ENCODE peak calls at places on chromosomes 12 and 14, in nine cellular contexts. A is GM12878, R is uterus, W is gastrocnemius medialis, J is HCT116, C is transverse colon, D is prostate gland, X is heart left ventricle, M is ovary. O is an unnamed sample.
A peak's percentile ranks its signal among the peaks of the same experiment; 100 is the strongest.

GRCh38 chr14:89926709-89927108 is 27.8 kb downstream of the EFCAB11 start:
- DNase-seq in A (no peak), R (no peak), W (no peak), J (no peak), C (no peak), D (no peak), X (no peak), M (no peak), O (no peak)

GRCh38 chr12:81181701-81182100 is 103.8 kb downstream of the ACSS3 start:
- DNase-seq in A (no peak), R (no peak), W (no peak), J (no peak), C (no peak), D (no peak), X (no peak), M (no peak), O (no peak)

GRCh38 chr12:89779090-89779489 is 70.5 kb upstream of the ATP2B1 start:
- DNase-seq in A (no peak), R (no peak), W (no peak), J (no peak), C (no peak), D (no peak), X (no peak), M (no peak), O (no peak)

GRCh38 chr12:85182699-85183098 is 97.3 kb upstream of the ALX1 start:
- DNase-seq in A (no peak), R (no peak), W (no peak), J (no peak), C (no peak), D (no peak), X (no peak), M (no peak), O (no peak)

GRCh38 chr12:89334770-89335169 is 17.5 kb downstream of the DUSP6 start:
- DNase-seq in A (no peak), R (no peak), W (no peak), J (no peak), C (no peak), D (no peak), X (no peak), M (no peak), O (no peak)

GRCh38 chr14:101101456-101102056 is 198.0 kb upstream of the RTL1 start:
- DNase-seq in A (no peak), R (no peak), W (no peak), J (no peak), C (no peak), D (no peak), X (no peak), M (no peak), O (peak; percentile 7)

GRCh38 chr12:104668274-104668718 is 211.5 kb downstream of the CHST11 start:
- DNase-seq in A (no peak), R (peak; percentile 64), W (no peak), J (no peak), C (peak; percentile 39), D (no peak), X (peak; percentile 54), M (no peak), O (no peak)

GRCh38 chr12:117213295-117213808 is 23.1 kb upstream of the FBXO21 start:
- DNase-seq in A (no peak), R (no peak), W (no peak), J (no peak), C (no peak), D (no peak), X (no peak), M (no peak), O (no peak)

GRCh38 chr12:109775172-109775881 is 57.9 kb downstream of the TRPV4 start:
- DNase-seq in A (no peak), R (peak; percentile 54), W (peak; percentile 28), J (no peak), C (peak; percentile 82), D (peak; percentile 64), X (peak; percentile 67), M (peak; percentile 73), O (peak; percentile 79)

GRCh38 chr12:51884676-51885229 is 3.1 kb upstream of the ANKRD33 start:
- DNase-seq in A (no peak), R (no peak), W (no peak), J (peak; percentile 31), C (no peak), D (no peak), X (no peak), M (no peak), O (no peak)

GRCh38 chr12:119182701-119183493 is 4.2 kb downstream of the HSPB8 start:
- DNase-seq in A (no peak), R (no peak), W (peak; percentile 40), J (no peak), C (no peak), D (no peak), X (peak; percentile 49), M (no peak), O (no peak)

GRCh38 chr14:22536853-22537338 is 52.1 kb downstream of the DAD1 start:
- DNase-seq in A (peak; percentile 94), R (peak; percentile 93), W (peak; percentile 48), J (peak; percentile 82), C (peak; percentile 48), D (peak; percentile 64), X (peak; percentile 85), M (peak; percentile 47), O (peak; percentile 74)

GRCh38 chr12:87935216-87935615 is 94.0 kb downstream of the C12orf50 start:
- DNase-seq in A (no peak), R (no peak), W (no peak), J (no peak), C (no peak), D (no peak), X (no peak), M (no peak), O (no peak)

GRCh38 chr12:20513189-20513588 is 144.9 kb downstream of the PDE3A start:
- DNase-seq in A (no peak), R (no peak), W (no peak), J (no peak), C (no peak), D (no peak), X (no peak), M (no peak), O (no peak)

DNA sequence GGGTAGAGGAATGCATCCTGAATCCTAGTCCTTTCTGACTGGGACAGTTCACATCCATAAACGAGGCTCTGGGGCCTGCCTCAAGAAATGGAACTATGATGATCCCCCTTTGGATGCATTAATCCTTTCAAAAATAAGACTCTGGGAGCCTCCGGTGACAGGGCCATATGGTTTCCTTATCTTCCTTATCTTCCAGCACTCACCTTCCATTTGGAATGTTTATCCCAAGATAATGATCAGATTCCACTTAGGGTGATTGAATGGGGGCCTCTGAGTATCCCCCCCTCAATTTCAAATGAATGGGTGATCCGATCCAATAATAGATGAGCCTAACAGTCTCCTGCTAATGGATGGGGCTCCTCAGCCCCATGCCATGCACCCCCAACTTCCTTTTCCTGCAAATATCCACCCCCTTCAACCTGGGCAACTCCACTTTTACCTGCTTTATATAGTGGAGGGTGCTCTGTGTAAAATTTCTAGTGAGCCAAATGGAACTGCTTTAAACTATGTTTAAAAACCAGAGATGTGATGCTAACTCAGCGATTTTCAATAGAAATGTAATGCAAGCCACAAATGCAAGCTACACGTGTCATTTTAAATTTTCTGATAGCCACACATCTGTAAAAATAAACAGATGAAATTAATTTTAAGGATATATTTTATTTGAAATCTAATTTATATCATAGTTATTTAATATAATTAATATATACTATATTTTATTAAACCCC is 157.8 kb downstream of the ZFP36L1 start:
- DNase-seq in A (no peak), R (no peak), W (no peak), J (no peak), C (no peak), D (no peak), X (no peak), M (no peak), O (no peak)
- TF ChIP-seq POLR2A in A (no peak), R (no peak), W (no peak), J (no peak), C (no peak), D (no peak), X (no peak), M (no peak), O (no peak)

GRCh38 chr12:97097734-97098133 is 190.7 kb downstream of the NEDD1 start:
- DNase-seq in A (no peak), R (no peak), W (no peak), J (no peak), C (no peak), D (no peak), X (no peak), M (no peak), O (no peak)

DNA sequence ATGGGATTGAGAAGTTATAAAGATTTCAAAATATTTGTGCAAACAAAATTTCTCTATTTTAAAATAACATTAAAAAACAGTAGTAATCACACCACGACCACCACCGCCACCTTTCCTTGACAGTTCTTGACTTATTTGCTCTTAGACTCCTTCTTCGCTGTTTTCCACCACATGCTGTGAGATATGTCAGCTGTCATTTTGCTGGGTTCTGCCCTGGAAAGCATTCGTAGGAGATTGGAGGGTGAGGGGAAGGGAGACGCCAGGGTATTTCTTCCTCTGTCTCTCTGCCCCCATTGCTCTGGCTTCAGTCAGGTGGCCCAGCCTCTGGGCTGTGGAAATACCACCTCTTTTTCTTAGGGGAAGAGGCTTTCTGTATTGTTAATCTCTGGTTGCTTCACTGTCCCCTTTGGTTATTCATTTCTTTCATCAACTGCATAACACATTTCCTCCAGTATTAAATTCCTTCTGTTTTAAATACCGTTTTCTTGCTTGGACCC is 186.2 kb downstream of the NEDD1 start:
- DNase-seq in A (no peak), R (no peak), W (no peak), J (no peak), C (no peak), D (no peak), X (no peak), M (no peak), O (no peak)
- H3K4me1 ChIP-seq in A (no peaks in the 10 kb centered on the region), R (no peaks in the 10 kb centered on the region), W (no peaks in the 10 kb centered on the region), J (no peaks in the 10 kb centered on the region), C (no peaks in the 10 kb centered on the region), D (no peaks in the 10 kb centered on the region), X (no peaks in the 10 kb centered on the region), M (no peaks in the 10 kb centered on the region), O (no peaks in the 10 kb centered on the region)

DNA sequence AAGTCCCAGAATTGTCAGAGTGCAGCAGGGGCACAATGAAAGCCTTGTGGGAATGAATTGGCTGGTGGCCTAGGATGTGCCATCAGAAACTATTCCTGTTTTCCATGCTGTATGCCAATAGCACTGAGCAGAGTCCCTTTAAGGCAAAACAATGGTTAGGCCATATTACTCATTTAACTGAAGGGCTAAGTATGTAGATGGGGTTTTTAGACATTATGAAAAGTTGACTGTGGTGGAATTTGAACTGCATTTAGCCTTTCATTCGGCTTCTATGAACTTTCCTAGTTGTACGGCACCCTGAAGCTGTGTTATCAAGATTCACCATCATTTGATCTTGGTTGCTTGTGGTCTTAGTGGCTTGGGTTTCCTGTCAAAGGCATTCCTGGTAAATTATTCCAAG is 24.8 kb downstream of the IL26 start:
- DNase-seq in A (no peak), R (no peak), W (no peak), J (no peak), C (no peak), D (no peak), X (no peak), M (no peak), O (no peak)
- H3K4me3 ChIP-seq in A (no peak overlapping the region), R (no peak overlapping the region), W (no peak overlapping the region), J (no peak overlapping the region), C (no peak overlapping the region), D (no peak overlapping the region), X (no peak overlapping the region), M (no peak overlapping the region), O (no peak overlapping the region)

DNA sequence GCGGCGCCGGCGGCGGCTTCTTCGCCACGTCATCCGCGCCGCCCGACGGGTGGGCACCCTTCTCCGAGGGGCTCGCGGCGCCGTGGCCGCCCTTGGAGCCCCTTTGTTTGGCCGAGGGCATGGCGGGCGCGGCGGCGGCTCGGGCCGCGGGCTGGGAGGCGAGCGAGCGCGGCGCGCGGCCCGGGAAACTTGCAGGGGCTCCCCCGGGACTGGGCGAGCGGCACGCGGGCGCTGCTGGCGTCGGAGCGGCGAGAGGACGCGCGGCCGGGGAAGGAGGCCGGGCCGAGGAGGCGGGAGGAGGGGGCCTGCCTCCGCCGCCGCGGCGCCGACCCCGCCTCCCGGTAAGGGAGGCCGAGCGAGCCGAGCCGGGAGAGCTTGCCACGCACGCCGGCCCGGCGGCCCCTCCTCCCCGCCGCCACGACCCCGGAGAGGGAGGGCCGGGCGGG is at the start of gene CKAP4:
- DNase-seq in A (no peak), R (peak; percentile 74), W (peak; percentile 53), J (no peak), C (peak; percentile 81), D (peak; percentile 69), X (peak; percentile 87), M (peak; percentile 82), O (peak; percentile 64)
- TF ChIP-seq POLR2A in A (peak; percentile 60), R (peak; percentile 46), W (peak; percentile 61), J (peak; percentile 36), C (no peak), D (peak; percentile 58), X (peak; percentile 42), M (peak; percentile 59), O (no peak)